ENCODE peak calls at places on chromosomes 3 and 15, in five cellular contexts. A is lower lobe of right lung, S is A549, V is cardiac fibroblast, R is astrocyte of the cerebellum. I is an unnamed sample.

GRCh38 chr3:24149032-24149431 is 203.9 kb downstream of the NR1D2 start:
- DNase-seq in A (no peak), S (no peak), V (no peak), R (no peak), I (no peak)

GRCh38 chr15:39747326-39747725 is 35.3 kb downstream of the FSIP1 start:
- DNase-seq in A (no peak), S (no peak), V (peak; percentile 80), R (peak; percentile 49), I (no peak)

GRCh38 chr3:12229144-12229871 is 59.6 kb upstream of the PPARG start:
- DNase-seq in A (no peak), S (no peak), V (no peak), R (no peak), I (no peak)

GRCh38 chr15:99201410-99202175 is 47.8 kb downstream of the TTC23 start:
- DNase-seq in A (no peak), S (no peak), V (no peak), R (no peak), I (no peak)

GRCh38 chr15:45185903-45186770 is 1.6 kb downstream of the SHF start:
- DNase-seq in A (no peak), S (no peak), V (no peak), R (no peak), I (no peak)

GRCh38 chr15:63497642-63498100 is 6.7 kb upstream of the USP3 start:
- DNase-seq in A (peak; percentile 88), S (no peak), V (no peak), R (no peak), I (no peak)

GRCh38 chr15:90594297-90594696 is 64.6 kb downstream of the CRTC3 start:
- DNase-seq in A (peak; percentile 91), S (no peak), V (no peak), R (no peak), I (peak; percentile 20)

GRCh38 chr3:12553921-12554391 is 2.9 kb upstream of the MKRN2 start:
- DNase-seq in A (peak; percentile 49), S (no peak), V (peak; percentile 42), R (no peak), I (no peak)

GRCh38 chr3:157275832-157276231 is 115.9 kb upstream of the CCNL1 start:
- DNase-seq in A (no peak), S (no peak), V (no peak), R (no peak), I (no peak)

GRCh38 chr3:31767920-31768319 is 213.1 kb downstream of the OSBPL10 start:
- DNase-seq in A (no peak), S (no peak), V (no peak), R (no peak), I (no peak)

GRCh38 chr3:29440321-29441019 is 159.6 kb downstream of the RBMS3 start:
- DNase-seq in A (no peak), S (no peak), V (no peak), R (no peak), I (no peak)

GRCh38 chr3:51559266-51559907 is 20.9 kb downstream of the RAD54L2 start:
- DNase-seq in A (no peak), S (no peak), V (peak; percentile 71), R (peak; percentile 57), I (no peak)

GRCh38 chr3:4670352-4670751 is 177.2 kb downstream of the ITPR1 start:
- DNase-seq in A (no peak), S (peak; percentile 51), V (peak; percentile 19), R (no peak), I (no peak)

GRCh38 chr3:132730891-132731580 is 8.8 kb upstream of the NPHP3 start:
- DNase-seq in A (no peak), S (peak; percentile 8), V (peak; percentile 73), R (peak; percentile 44), I (no peak)
- TF ChIP-seq CTCF in A (peak; percentile 33), S (peak; percentile 55), V (peak; percentile 36), R (peak; percentile 62), I (peak; percentile 72)

DNA sequence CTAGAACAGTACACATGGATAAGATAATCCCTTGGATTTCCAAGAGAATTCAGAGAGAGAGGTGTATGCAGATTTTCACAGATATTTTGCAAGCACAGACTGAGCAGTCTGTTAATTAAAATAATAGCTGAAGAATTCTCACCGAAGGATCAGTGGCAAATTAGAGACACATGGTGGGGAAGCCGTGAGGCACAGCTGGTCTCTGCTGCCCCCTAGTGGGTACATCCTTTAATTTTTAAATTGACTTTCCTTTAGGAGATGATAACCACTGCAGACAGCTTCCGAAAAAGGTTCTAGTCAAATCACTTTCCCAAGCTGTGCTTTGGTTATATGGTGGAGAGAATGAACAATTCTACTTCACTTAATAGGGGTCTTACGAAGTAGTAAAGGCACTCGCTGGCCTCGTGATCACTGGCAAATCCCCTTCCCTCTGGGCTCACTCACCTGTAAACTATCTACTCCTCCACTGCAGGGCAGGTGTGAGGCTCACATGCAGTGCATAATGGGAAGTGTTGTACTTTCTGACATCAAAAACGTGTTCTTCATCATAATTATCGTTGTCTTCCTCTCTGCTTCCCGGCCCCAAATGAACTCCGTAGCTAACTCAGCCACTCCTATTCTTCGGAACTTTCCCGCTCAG is 19.5 kb downstream of the MESD start:
- DNase-seq in A (no peak), S (peak; percentile 79), V (peak; percentile 74), R (peak; percentile 56), I (no peak)
- H3K4me3 ChIP-seq in A (no peak overlapping the region), S (no peak overlapping the region), V (no peak overlapping the region), R (no peak overlapping the region), I (no peak overlapping the region)

GRCh38 chr3:72738752-72739520 is 109.3 kb downstream of the SHQ1 start:
- DNase-seq in A (peak; percentile 67), S (peak; percentile 86), V (no peak), R (no peak), I (no peak)
- TF ChIP-seq CTCF in A (peak; percentile 9), S (no peak), V (no peak), R (no peak), I (no peak)

GRCh38 chr3:15791525-15791924 is 6.3 kb downstream of the ANKRD28 start:
- DNase-seq in A (no peak), S (no peak), V (no peak), R (no peak), I (no peak)
- H3K4me3 ChIP-seq in A (no peak overlapping the region), S (no peak overlapping the region), V (no peak overlapping the region), R (no peak overlapping the region), I (no peak overlapping the region)

GRCh38 chr3:28348286-28348636 is 260 bp upstream of the ZCWPW2 start:
- DNase-seq in A (no peak), S (no peak), V (peak; percentile 96), R (no peak), I (no peak)

GRCh38 chr3:28345690-28346089 is 2.8 kb upstream of the ZCWPW2 start:
- DNase-seq in A (no peak), S (no peak), V (no peak), R (no peak), I (no peak)

GRCh38 chr3:28347374-28348285 is 891 bp upstream of the ZCWPW2 start:
- DNase-seq in A (no peak), S (no peak), V (peak; percentile 90), R (no peak), I (no peak)

GRCh38 chr3:28349397-28350000 is 875 bp upstream of the AZI2 start:
- DNase-seq in A (no peak), S (peak; percentile 5), V (peak; percentile 57), R (peak; percentile 48), I (no peak)

GRCh38 chr3:28348637-28349396 is at the start of the genes AZI2 and ZCWPW2:
- DNase-seq in A (peak; percentile 97), S (peak; percentile 60), V (peak; percentile 97), R (peak; percentile 92), I (peak; percentile 53)
- TF ChIP-seq CTCF in A (peak; percentile 37), S (peak; percentile 29), V (peak; percentile 12), R (peak; percentile 32), I (peak; percentile 18)

DNA sequence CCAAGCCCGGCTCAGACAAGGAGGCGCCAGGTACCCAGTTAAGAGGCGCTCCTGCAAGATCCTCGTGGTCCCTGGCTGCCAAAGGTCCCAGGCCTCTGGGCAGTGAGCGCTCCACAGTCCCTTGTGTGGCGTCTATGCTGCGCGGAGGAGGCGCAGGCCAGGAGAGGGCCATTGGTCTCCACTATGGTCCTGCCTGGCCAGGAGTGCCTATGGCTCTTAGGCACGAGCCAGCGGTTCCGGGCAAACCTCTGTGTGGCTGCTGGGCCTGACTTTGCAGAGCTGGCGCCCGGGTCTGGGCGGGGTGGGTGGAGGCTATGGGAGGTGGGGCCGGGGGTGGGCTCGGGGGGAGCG is 660 bp upstream of the ADAMTSL3 start:
- DNase-seq in A (no peak), S (no peak), V (no peak), R (no peak), I (no peak)
- H3K4me3 ChIP-seq in A (peak overlapping the region; percentile 59), S (peak overlapping the region; percentile 40), V (no peak overlapping the region), R (no peak overlapping the region), I (peak overlapping the region; percentile 14)

GRCh38 chr3:126475411-126476114 is at the start of gene ZXDC:
- DNase-seq in A (peak; percentile 97), S (peak; percentile 93), V (peak; percentile 92), R (peak; percentile 82), I (no peak)
- TF ChIP-seq CTCF in A (peak; percentile 29), S (peak; percentile 49), V (no peak), R (peak; percentile 26), I (peak; percentile 32)

GRCh38 chr3:150599611-150600297 is 3.4 kb upstream of the SELENOT start:
- DNase-seq in A (no peak), S (no peak), V (peak; percentile 79), R (no peak), I (peak; percentile 29)
- H3K4me3 ChIP-seq in A (no peak overlapping the region), S (no peak overlapping the region), V (no peak overlapping the region), R (no peak overlapping the region), I (no peak overlapping the region)

I was measured in epithelial cell of proximal tubule.